ENCODE peak calls at places on chromosomes 12 and 14, in seven cellular contexts. R is GM10248, D is AG08395, F is NCI-H774, V is OCI-LY7, Q is natural killer cell, M is GM06990. W is an unnamed sample.
A peak's percentile ranks its signal among the peaks of the same experiment; 100 is the strongest.

GRCh38 chr12:118467576-118467975 is 91.2 kb downstream of the SUDS3 start:
- DNase-seq in R (no peak), D (no peak), F (no peak), V (no peak), Q (no peak), M (no peak), W (no peak)

GRCh38 chr12:42469355-42470006 is 120.1 kb downstream of the PRICKLE1 start:
- DNase-seq in R (peak; percentile 79), D (no peak), F (no peak), V (peak; percentile 94), Q (no peak), M (peak; percentile 81), W (no peak)

GRCh38 chr14:55416866-55417265 is 5.2 kb upstream of the ATG14 start:
- DNase-seq in R (peak; percentile 14), D (no peak), F (no peak), V (peak; percentile 24), Q (no peak), M (no peak), W (no peak)

GRCh38 chr14:75411194-75411552 is 16.6 kb upstream of the JDP2 start:
- DNase-seq in R (no peak), D (no peak), F (peak; percentile 19), V (no peak), Q (no peak), M (no peak), W (no peak)

GRCh38 chr12:14714437-14714836 is 18.0 kb upstream of the GUCY2C start:
- DNase-seq in R (no peak), D (no peak), F (peak; percentile 4), V (no peak), Q (no peak), M (no peak), W (no peak)

GRCh38 chr12:127677537-127678131 is 589.3 kb upstream of the TMEM132C start:
- DNase-seq in R (peak; percentile 31), D (peak; percentile 82), F (peak; percentile 83), V (peak; percentile 57), Q (no peak), M (peak; percentile 2), W (peak; percentile 57)

GRCh38 chr14:75531256-75531655 is 9.0 kb downstream of the BATF start:
- DNase-seq in R (no peak), D (no peak), F (no peak), V (no peak), Q (no peak), M (no peak), W (no peak)

GRCh38 chr12:49017764-49018281 is 753 bp downstream of the PRKAG1 start:
- DNase-seq in R (no peak), D (peak; percentile 59), F (no peak), V (peak; percentile 36), Q (peak; percentile 35), M (no peak), W (no peak)

GRCh38 chr12:104737682-104738370 is 220.3 kb downstream of the SLC41A2 start:
- DNase-seq in R (no peak), D (no peak), F (no peak), V (no peak), Q (no peak), M (no peak), W (no peak)